ENCODE peak calls at places on chromosome 6, in four cellular contexts. One of them, this sample, is unnamed.

GRCh38 chr6:148890605-148891004 is 143.8 kb downstream of the UST start:
- DNase-seq in K562: no peak
- DNase-seq in SK-N-SH: no peak
- DNase-seq in HCT116: no peak
- DNase-seq in this sample: no peak

GRCh38 chr6:51515052-51515402 is 572.4 kb downstream of the PKHD1 start:
- DNase-seq in K562: no peak
- DNase-seq in SK-N-SH: peak; percentile 9
- DNase-seq in HCT116: no peak
- DNase-seq in this sample: no peak

GRCh38 chr6:36989264-36989663 is 3.3 kb upstream of the MTCH1 start:
- DNase-seq in K562: no peak
- DNase-seq in SK-N-SH: no peak
- DNase-seq in HCT116: no peak
- DNase-seq in this sample: no peak

GRCh38 chr6:150006961-150007464 is 18.3 kb downstream of the RAET1L start:
- DNase-seq in K562: peak; percentile 60
- DNase-seq in SK-N-SH: peak; percentile 61
- DNase-seq in HCT116: no peak
- DNase-seq in this sample: no peak

GRCh38 chr6:170209354-170210025 is 81.4 kb downstream of the DLL1 start:
- DNase-seq in K562: no peak
- DNase-seq in SK-N-SH: peak; percentile 36
- DNase-seq in HCT116: no peak
- DNase-seq in this sample: no peak

GRCh38 chr6:155654474-155654873 is 198.8 kb upstream of the NOX3 start:
- DNase-seq in K562: no peak
- DNase-seq in SK-N-SH: no peak
- DNase-seq in HCT116: no peak
- DNase-seq in this sample: no peak

GRCh38 chr6:17881085-17881883 is 106.2 kb downstream of the KIF13A start:
- DNase-seq in K562: no peak
- DNase-seq in SK-N-SH: no peak
- DNase-seq in HCT116: no peak
- DNase-seq in this sample: no peak

GRCh38 chr6:122953766-122954165 is 42.3 kb upstream of the CLVS2 start:
- DNase-seq in K562: no peak
- DNase-seq in SK-N-SH: no peak
- DNase-seq in HCT116: no peak
- DNase-seq in this sample: no peak

GRCh38 chr6:36118550-36119107 is 11.7 kb upstream of the MAPK13 start:
- DNase-seq in K562: peak; percentile 98
- DNase-seq in SK-N-SH: no peak
- DNase-seq in HCT116: no peak
- DNase-seq in this sample: no peak

GRCh38 chr6:144718431-144718830 is 433.3 kb downstream of the UTRN start:
- DNase-seq in K562: no peak
- DNase-seq in SK-N-SH: no peak
- DNase-seq in HCT116: no peak
- DNase-seq in this sample: no peak

GRCh38 chr6:41597246-41598000 is 40.8 kb upstream of the MDFI start:
- DNase-seq in K562: no peak
- DNase-seq in SK-N-SH: no peak
- DNase-seq in HCT116: no peak
- DNase-seq in this sample: no peak

GRCh38 chr6:146814148-146814750 is 215.5 kb downstream of the ADGB start:
- DNase-seq in K562: no peak
- DNase-seq in SK-N-SH: no peak
- DNase-seq in HCT116: no peak
- DNase-seq in this sample: no peak

GRCh38 chr6:154653853-154654252 is 79.4 kb upstream of the SCAF8 start:
- DNase-seq in K562: no peak
- DNase-seq in SK-N-SH: no peak
- DNase-seq in HCT116: no peak
- DNase-seq in this sample: no peak

GRCh38 chr6:154651656-154652055 is 81.6 kb upstream of the SCAF8 start:
- DNase-seq in K562: no peak
- DNase-seq in SK-N-SH: no peak
- DNase-seq in HCT116: no peak
- DNase-seq in this sample: no peak

GRCh38 chr6:154650351-154650750 is 82.9 kb upstream of the SCAF8 start:
- DNase-seq in K562: peak; percentile 15
- DNase-seq in SK-N-SH: no peak
- DNase-seq in HCT116: no peak
- DNase-seq in this sample: no peak

GRCh38 chr6:154649723-154650122 is 83.5 kb upstream of the SCAF8 start:
- DNase-seq in K562: no peak
- DNase-seq in SK-N-SH: no peak
- DNase-seq in HCT116: no peak
- DNase-seq in this sample: no peak

GRCh38 chr6:154648776-154649175 is 84.4 kb upstream of the SCAF8 start:
- DNase-seq in K562: no peak
- DNase-seq in SK-N-SH: no peak
- DNase-seq in HCT116: no peak
- DNase-seq in this sample: no peak
- TF ChIP-seq JUND in K562: no peak
- TF ChIP-seq JUND in SK-N-SH: no peak
- TF ChIP-seq JUND in HCT116: no peak
- TF ChIP-seq JUND in this sample: no peak

GRCh38 chr6:5150676-5151075 is 65.5 kb downstream of the PPP1R3G start:
- DNase-seq in K562: no peak
- DNase-seq in SK-N-SH: no peak
- DNase-seq in HCT116: no peak
- DNase-seq in this sample: no peak
- TF ChIP-seq JUND in K562: no peak
- TF ChIP-seq JUND in SK-N-SH: no peak
- TF ChIP-seq JUND in HCT116: no peak
- TF ChIP-seq JUND in this sample: no peak

DNA sequence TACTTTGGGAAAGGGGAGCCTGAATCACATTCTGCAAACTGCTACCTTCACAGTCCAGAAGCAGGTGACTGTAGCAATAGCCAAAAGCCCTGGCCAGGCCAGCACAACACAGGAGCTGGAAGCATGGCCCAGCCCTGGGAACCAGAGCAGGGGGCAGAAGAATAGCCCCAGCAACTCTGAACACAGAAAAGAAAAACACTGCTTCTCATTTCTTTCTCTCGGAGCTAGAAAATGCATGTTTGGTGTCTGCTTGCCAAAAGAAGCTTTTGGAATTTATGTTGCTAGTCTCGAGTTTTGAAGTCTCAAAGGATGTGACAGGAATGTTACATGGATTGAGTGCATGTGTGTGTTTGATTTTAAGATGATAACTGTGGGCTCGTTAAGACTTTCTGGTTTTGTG is 79.8 kb upstream of the SCAF8 start:
- DNase-seq in K562: no peak
- DNase-seq in SK-N-SH: no peak
- DNase-seq in HCT116: no peak
- DNase-seq in this sample: no peak
- TF ChIP-seq JUND in K562: no peak
- TF ChIP-seq JUND in SK-N-SH: no peak
- TF ChIP-seq JUND in HCT116: no peak
- TF ChIP-seq JUND in this sample: no peak

DNA sequence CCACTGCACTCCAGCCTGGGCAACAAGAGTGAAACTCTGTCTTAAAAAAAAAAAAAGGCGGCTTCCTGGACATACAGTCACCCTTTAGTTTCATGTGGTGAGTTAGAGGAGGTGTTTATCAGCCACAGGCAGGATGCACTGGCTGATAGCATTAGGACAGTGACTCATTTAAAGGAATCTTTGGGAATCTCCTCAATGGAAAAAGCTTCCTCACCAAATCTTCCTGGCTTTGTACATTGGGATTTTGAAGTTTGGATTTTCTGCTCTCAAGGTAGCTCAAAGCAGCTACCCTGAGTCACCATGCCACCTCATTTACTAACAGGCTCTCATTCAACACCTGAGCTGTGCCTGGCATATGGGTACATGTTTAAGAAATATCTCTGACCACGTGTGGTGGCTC is 20.2 kb downstream of the PRPH2 start:
- DNase-seq in K562: peak; percentile 39
- DNase-seq in SK-N-SH: no peak
- DNase-seq in HCT116: peak; percentile 36
- DNase-seq in this sample: no peak
- TF ChIP-seq JUND in K562: peak; percentile 92
- TF ChIP-seq JUND in SK-N-SH: no peak
- TF ChIP-seq JUND in HCT116: peak; percentile 20
- TF ChIP-seq JUND in this sample: no peak

GRCh38 chr6:167576798-167577528 is 249.7 kb upstream of the AFDN start:
- DNase-seq in K562: no peak
- DNase-seq in SK-N-SH: no peak
- DNase-seq in HCT116: no peak
- DNase-seq in this sample: no peak
- TF ChIP-seq JUND in K562: no peak
- TF ChIP-seq JUND in SK-N-SH: no peak
- TF ChIP-seq JUND in HCT116: no peak
- TF ChIP-seq JUND in this sample: no peak

GRCh38 chr6:3222506-3223038 is 4.9 kb downstream of the TUBB2B start:
- DNase-seq in K562: no peak
- DNase-seq in SK-N-SH: no peak
- DNase-seq in HCT116: no peak
- DNase-seq in this sample: no peak
- TF ChIP-seq JUND in K562: no peak
- TF ChIP-seq JUND in SK-N-SH: peak; percentile 8
- TF ChIP-seq JUND in HCT116: no peak
- TF ChIP-seq JUND in this sample: no peak

DNA sequence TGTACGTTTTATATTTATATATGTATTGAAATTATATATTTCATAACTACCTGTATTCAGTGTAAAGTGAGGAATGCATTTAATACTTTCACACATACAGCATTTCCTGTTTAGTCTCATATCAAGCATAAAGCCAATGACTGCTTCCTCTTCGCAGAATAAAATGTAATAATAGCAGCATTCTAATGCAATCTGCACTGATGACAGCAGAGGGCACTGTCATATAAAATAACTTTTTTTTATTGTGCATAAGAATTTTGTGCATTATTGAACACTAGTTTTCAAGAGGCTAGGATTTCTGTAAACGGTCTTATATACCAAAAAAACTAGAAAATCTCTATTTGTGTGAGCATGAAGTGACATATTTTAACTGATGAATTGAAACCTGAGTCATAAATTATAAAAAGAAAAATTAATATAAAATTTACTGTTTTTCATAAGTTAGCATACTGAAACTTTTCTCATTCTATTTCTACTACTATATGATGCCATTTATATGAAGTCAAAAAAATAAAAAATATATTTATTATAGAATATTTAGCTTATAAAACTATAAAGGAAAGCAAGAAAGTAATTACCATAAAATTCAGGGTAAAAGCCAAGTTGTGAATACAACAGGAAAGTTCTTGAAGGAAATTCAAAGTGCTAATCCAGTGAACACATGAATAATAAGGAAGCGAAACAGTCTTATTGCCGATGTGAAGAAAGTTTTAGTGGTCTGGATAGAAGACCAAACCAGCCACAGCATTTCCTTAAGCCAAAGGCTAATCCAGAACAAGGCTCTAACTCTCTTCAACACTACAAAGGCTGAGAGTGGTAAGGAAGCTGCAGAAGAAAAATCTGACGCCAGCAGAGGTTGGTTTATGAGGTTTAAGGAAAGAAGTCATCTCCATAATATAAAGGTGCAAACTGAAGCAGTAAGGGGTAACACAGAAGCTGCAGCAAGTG is 36.3 kb downstream of the RNF146 start:
- DNase-seq in K562: peak; percentile 21
- DNase-seq in SK-N-SH: peak; percentile 31
- DNase-seq in HCT116: peak; percentile 16
- DNase-seq in this sample: peak; percentile 61
- TF ChIP-seq JUND in K562: no peak
- TF ChIP-seq JUND in SK-N-SH: no peak
- TF ChIP-seq JUND in HCT116: no peak
- TF ChIP-seq JUND in this sample: no peak